ENCODE peak calls at places on chromosomes 4 and X, in five cellular contexts. R is lower lobe of right lung, I is AG09309, P is GM06990, W is lung. M is an unnamed sample.

GRCh38 chr4:140346136-140346535 is 27.3 kb upstream of the SCOC start:
- DNase-seq in P (no peak), W (no peak), I (no peak), R (no peak), M (no peak)

GRCh38 chr4:186752310-186752709 is 28.7 kb upstream of the FAT1 start:
- DNase-seq in P (no peak), I (no peak), W (no peak), R (no peak), M (no peak)

GRCh38 chr4:10239982-10240654 is 123.5 kb upstream of the WDR1 start:
- DNase-seq in W (peak), I (no peak), P (no peak), R (no peak), M (no peak)

GRCh38 chrX:7314425-7314824 is 166.5 kb upstream of the PUDP start:
- DNase-seq in R (no peak), P (no peak), W (no peak), I (no peak), M (no peak)

GRCh38 chr4:181264908-181265307 is 978.3 kb upstream of the TENM3 start:
- DNase-seq in R (no peak), W (no peak), P (no peak), I (no peak), M (no peak)

GRCh38 chr4:13218316-13218958 is 265.7 kb downstream of the RAB28 start:
- DNase-seq in W (no peak), I (no peak), P (no peak), R (no peak), M (no peak)

GRCh38 chr4:140851032-140851636 is 94.9 kb upstream of the TBC1D9 start:
- DNase-seq in W (peak), I (no peak), P (peak), R (no peak), M (peak)

GRCh38 chr4:7767526-7767925 is 172.1 kb downstream of the AFAP1 start:
- DNase-seq in I (no peak), R (peak), P (no peak), W (no peak), M (no peak)

GRCh38 chr4:147793569-147793968 is 61.7 kb downstream of the ARHGAP10 start:
- DNase-seq in R (no peak), W (no peak), I (no peak), P (no peak), M (no peak)

GRCh38 chr4:30865676-30866075 is 145.5 kb downstream of the PCDH7 start:
- DNase-seq in P (no peak), I (no peak), R (no peak), W (no peak), M (no peak)

GRCh38 chrX:106331606-106332005 is 163.5 kb downstream of the PWWP3B start:
- DNase-seq in I (no peak), W (no peak), P (no peak), R (no peak), M (no peak)

GRCh38 chr4:136651278-136651667 is 881.0 kb downstream of the PCDH18 start:
- DNase-seq in I (no peak), R (no peak), P (no peak), W (no peak), M (no peak)

GRCh38 chrX:17629519-17629918 is 107.8 kb upstream of the SCML1 start:
- DNase-seq in W (no peak), R (no peak), P (no peak), I (no peak), M (no peak)

GRCh38 chrX:107628662-107629532 is 587 bp downstream of the PRPS1 start:
- DNase-seq in W (peak), I (no peak), P (peak), R (peak), M (peak)

GRCh38 chrX:134764202-134764785 is 106.0 kb upstream of the PLAC1 start:
- DNase-seq in P (peak), W (no peak), R (no peak), I (no peak), M (peak)

GRCh38 chr4:11427201-11427996 is 1.3 kb downstream of the HS3ST1 start:
- DNase-seq in I (no peak), P (no peak), W (no peak), R (no peak), M (no peak)

GRCh38 chr4:117893207-117893606 is 141.1 kb upstream of the NDST3 start:
- DNase-seq in R (no peak), W (no peak), I (no peak), P (no peak), M (no peak)

GRCh38 chrX:41542151-41542935 is 95.2 kb downstream of the NYX start:
- DNase-seq in R (no peak), P (no peak), W (no peak), I (no peak), M (no peak)

GRCh38 chrX:30622361-30622760 is 30.9 kb upstream of the GK start:
- DNase-seq in R (no peak), I (no peak), W (no peak), P (no peak), M (no peak)

GRCh38 chrX:30620980-30621716 is 32.1 kb upstream of the GK start:
- DNase-seq in W (no peak), I (peak), R (no peak), P (no peak), M (peak)

GRCh38 chrX:30620125-30620524 is 33.1 kb upstream of the GK start:
- DNase-seq in W (no peak), P (no peak), R (no peak), I (no peak), M (no peak)

GRCh38 chrX:30615229-30615628 is 37.7 kb upstream of the TASL start:
- DNase-seq in I (peak), R (no peak), W (no peak), P (no peak), M (no peak)

GRCh38 chrX:30618160-30618765 is 35.0 kb upstream of the GK start:
- DNase-seq in P (no peak), I (no peak), W (no peak), R (no peak), M (peak)
- TF ChIP-seq CTCF in P (peak), I (no peak), W (no peak), R (no peak), M (no peak)

DNA sequence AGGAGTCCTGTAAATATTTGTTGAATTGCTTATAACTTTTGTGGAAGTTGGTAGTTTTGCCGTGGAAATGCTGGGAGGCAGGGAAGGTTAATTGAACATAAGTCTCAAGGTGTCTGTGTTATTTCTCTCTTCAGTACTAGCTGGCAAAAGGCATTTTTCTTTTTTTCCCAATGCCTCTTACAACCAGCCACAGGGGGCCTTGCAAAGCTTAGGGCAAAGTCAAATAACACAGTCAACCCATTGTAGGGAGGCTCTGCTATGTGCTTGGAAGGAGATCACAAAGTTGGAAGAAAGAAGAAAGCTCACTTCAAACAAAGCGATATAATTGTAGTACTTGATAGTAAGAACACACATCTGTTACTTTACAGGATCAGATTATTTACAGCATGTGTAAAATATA is 802.6 kb downstream of the PDHA2 start:
- DNase-seq in I (no peak), R (no peak), W (no peak), P (no peak), M (no peak)
- TF ChIP-seq CTCF in I (no peak), R (no peak), W (no peak), P (no peak), M (no peak)

DNA sequence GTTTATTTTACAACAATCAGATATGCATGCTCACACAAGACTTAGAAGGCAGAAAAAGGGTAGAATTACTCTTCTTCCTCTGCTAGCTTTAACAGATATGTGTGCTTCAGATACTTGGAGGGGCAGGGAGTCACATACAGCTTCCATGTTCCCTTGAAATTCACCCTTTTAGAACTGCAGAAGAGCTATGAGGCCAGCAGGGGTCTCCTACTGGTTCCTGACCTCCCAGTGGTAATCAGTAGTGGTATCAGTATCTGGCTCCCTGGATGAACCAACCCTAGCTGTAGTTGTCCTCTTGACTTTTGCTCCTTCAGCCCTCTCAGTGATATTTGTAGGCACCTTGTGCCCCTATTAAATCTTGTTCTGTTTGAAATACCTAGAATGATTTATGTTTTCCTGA is 81.5 kb downstream of the RCHY1 start:
- DNase-seq in P (no peak), I (no peak), R (no peak), W (no peak), M (peak)
- TF ChIP-seq CTCF in P (peak), I (peak), R (no peak), W (no peak), M (peak)

GRCh38 chr4:26860157-26860921 is at the start of gene STIM2:
- DNase-seq in P (peak), W (peak), I (peak), R (peak), M (peak)
- TF ChIP-seq CTCF in P (peak), W (peak), I (peak), R (peak), M (no peak)

GRCh38 chrX:19089555-19090040 is 32.7 kb downstream of the ADGRG2 start:
- DNase-seq in P (no peak), W (no peak), R (no peak), I (no peak), M (no peak)
- TF ChIP-seq CTCF in P (no peak), W (no peak), R (no peak), I (no peak), M (no peak)

GRCh38 chr4:185682236-185682635 is 129.8 kb downstream of the SORBS2 start:
- DNase-seq in I (peak), W (no peak), P (no peak), R (no peak), M (no peak)
- TF ChIP-seq CTCF in I (no peak), W (no peak), P (no peak), R (no peak), M (no peak)

GRCh38 chrX:100076031-100076430 is 334.0 kb downstream of the PCDH19 start:
- DNase-seq in I (no peak), W (no peak), R (no peak), P (no peak), M (no peak)
- TF ChIP-seq CTCF in I (no peak), W (no peak), R (no peak), P (no peak), M (no peak)

GRCh38 chrX:10598540-10598939 is 21.8 kb downstream of the MID1 start:
- DNase-seq in W (no peak), I (no peak), R (no peak), P (no peak), M (no peak)

GRCh38 chrX:10600479-10600878 is 19.9 kb downstream of the MID1 start:
- DNase-seq in I (no peak), W (no peak), R (no peak), P (no peak), M (no peak)

GRCh38 chrX:10603612-10604011 is 16.8 kb downstream of the MID1 start:
- DNase-seq in P (no peak), I (no peak), W (no peak), R (no peak), M (no peak)

GRCh38 chrX:10602646-10603045 is 17.7 kb downstream of the MID1 start:
- DNase-seq in I (no peak), W (no peak), P (no peak), R (no peak), M (no peak)

GRCh38 chrX:10597871-10598270 is 22.5 kb downstream of the MID1 start:
- DNase-seq in W (no peak), R (no peak), P (no peak), I (no peak), M (peak)
- TF ChIP-seq CTCF in W (peak), R (peak), P (peak), I (peak), M (peak)

DNA sequence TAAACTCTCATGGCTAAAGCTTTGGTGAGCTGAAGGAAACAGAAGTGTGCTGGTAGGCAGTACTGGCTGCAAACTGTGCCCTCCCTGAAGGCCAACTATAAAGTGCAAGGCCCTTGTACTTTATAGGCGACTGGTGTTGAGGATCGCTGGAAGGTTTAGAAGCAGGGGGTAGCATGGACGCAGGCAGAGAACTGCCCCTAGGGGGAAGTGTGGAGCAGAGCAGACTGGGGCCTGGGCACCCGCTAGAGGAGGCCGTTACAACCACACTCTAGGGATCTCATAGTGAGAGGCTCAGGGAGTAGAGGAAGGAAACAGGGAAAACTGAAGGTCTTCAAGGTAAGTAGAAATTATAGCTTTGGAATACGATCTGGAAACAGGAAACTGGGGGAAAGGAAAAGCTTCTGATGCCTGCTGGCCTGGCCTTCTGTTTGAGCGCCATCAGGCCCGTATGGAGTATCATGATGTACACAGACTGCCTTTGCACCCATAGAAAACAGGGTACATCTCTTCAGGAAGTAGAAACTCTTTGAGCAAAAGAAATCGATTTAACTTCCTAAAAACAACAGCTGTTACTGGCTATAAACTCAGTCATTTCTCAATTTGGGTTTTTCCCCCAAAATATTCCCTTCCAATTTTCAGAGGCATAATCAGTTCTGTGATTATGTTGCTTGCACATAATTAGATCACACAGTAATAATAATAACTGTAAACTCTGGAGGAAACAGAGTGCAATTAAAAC is 23.9 kb upstream of the TMSB4X start:
- DNase-seq in R (peak), I (no peak), W (no peak), P (peak), M (peak)
- TF ChIP-seq CTCF in R (peak), I (peak), W (peak), P (peak), M (no peak)

DNA sequence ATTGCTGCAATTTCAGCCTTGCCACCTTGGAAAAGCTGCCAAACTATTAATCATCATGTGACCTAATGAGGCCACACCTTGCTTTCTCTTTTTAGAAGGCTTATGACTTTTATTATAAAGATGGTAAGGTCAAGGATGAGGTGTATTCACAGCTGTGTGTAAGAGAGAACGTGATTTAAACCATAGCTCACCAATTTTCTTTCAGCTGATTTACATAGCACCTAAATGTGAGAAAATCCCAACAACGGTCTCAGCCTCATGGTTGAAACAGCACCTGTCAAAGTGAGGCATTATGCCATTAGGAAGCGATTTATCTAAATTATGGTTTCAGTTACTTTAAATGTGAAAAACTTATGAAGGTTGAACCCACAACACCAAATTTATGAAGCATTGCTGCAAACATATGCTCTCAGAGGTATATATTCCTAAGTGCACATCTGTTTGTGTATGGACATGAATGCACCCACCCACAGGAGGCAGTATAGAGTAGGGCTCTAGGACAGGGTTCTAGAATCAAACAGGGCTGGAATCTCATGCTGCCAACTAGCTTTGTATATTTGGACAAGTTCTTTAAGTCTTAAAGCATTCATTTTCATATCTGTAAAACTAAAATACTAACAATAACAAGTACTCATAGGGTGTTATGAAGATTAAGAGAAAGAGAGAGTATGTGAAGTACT is 40.7 kb downstream of the ANXA3 start:
- DNase-seq in R (no peak), W (no peak), P (no peak), I (no peak), M (no peak)
- TF ChIP-seq CTCF in R (peak), W (no peak), P (peak), I (peak), M (peak)

M was measured in Calu3.